ENCODE peak calls at places on chromosomes 16 and 17, in four cellular contexts. X is A549, F is HepG2, Q is K562. I is an unnamed sample.

GRCh38 chr17:29102741-29103181 is 59.8 kb downstream of the PIPOX start:
- DNase-seq in F (no peak), Q (no peak), X (no peak), I (no peak)

GRCh38 chr17:77645441-77646430 is 312.8 kb upstream of the TNRC6C start:
- DNase-seq in F (no peak), X (no peak), Q (no peak), I (no peak)

GRCh38 chr17:59627770-59628171 is 8.1 kb downstream of the CLTC start:
- DNase-seq in Q (no peak), F (no peak), X (no peak), I (no peak)

GRCh38 chr16:11669380-11670146 is 1.3 kb downstream of the SNN start:
- DNase-seq in F (no peak), X (no peak), Q (no peak), I (no peak)

GRCh38 chr17:62963296-62963695 is 2.7 kb upstream of the TANC2 start:
- DNase-seq in F (no peak), X (peak; percentile 71), Q (no peak), I (no peak)

GRCh38 chr17:48427598-48427997 is 2.4 kb downstream of the SKAP1 start:
- DNase-seq in Q (peak; percentile 58), F (no peak), X (no peak), I (no peak)

GRCh38 chr17:33531311-33531710 is 238.2 kb upstream of the ASIC2 start:
- DNase-seq in X (no peak), Q (no peak), F (no peak), I (no peak)

GRCh38 chr16:85513649-85514048 is 99.5 kb upstream of the GSE1 start:
- DNase-seq in F (no peak), X (no peak), Q (no peak), I (no peak)

GRCh38 chr17:9886141-9886930 is 18.7 kb downstream of the RCVRN start:
- DNase-seq in X (no peak), F (no peak), Q (no peak), I (no peak)

GRCh38 chr16:67198238-67198734 is 645 bp upstream of the ELMO3 start:
- DNase-seq in Q (no peak), X (peak; percentile 66), F (no peak), I (peak; percentile 53)

GRCh38 chr17:73368085-73368631 is 56.4 kb upstream of the CDC42EP4 start:
- DNase-seq in Q (no peak), F (no peak), X (no peak), I (no peak)

GRCh38 chr16:25066747-25067631 is 44.6 kb upstream of the LCMT1 start:
- DNase-seq in Q (peak; percentile 97), F (peak; percentile 44), X (peak; percentile 75), I (peak; percentile 87)

GRCh38 chr16:72172105-72173034 is at the start of gene PMFBP1:
- DNase-seq in X (peak; percentile 67), F (peak; percentile 35), Q (peak; percentile 19), I (no peak)

GRCh38 chr16:69741519-69741918 is 13.2 kb downstream of the NOB1 start:
- DNase-seq in F (no peak), X (no peak), Q (no peak), I (no peak)

GRCh38 chr16:88552166-88552565 is 18.0 kb upstream of the ZC3H18 start:
- DNase-seq in Q (no peak), F (no peak), X (no peak), I (no peak)

GRCh38 chr16:66927918-66928649 is 2.7 kb upstream of the RRAD start:
- DNase-seq in F (no peak), Q (no peak), X (no peak), I (no peak)

GRCh38 chr17:41659813-41660212 is 28.9 kb upstream of the EIF1 start:
- DNase-seq in F (no peak), Q (no peak), X (no peak), I (no peak)

GRCh38 chr17:7042507-7043194 is 1.2 kb downstream of the SLC16A11 start:
- DNase-seq in Q (no peak), F (no peak), X (no peak), I (peak; percentile 52)

GRCh38 chr16:57187508-57187854 is 1.4 kb downstream of the RSPRY1 start:
- DNase-seq in F (peak; percentile 29), Q (no peak), X (no peak), I (no peak)

GRCh38 chr16:47141773-47142468 is 1.8 kb downstream of the NETO2 start:
- DNase-seq in X (peak; percentile 92), Q (peak; percentile 59), F (peak; percentile 90), I (peak; percentile 92)

GRCh38 chr16:63361032-63361624 is 1324.9 kb upstream of the CDH8 start:
- DNase-seq in X (peak; percentile 64), F (peak; percentile 46), Q (peak; percentile 23), I (no peak)

GRCh38 chr16:81995651-81996050 is 15.6 kb downstream of the SDR42E1 start:
- DNase-seq in F (no peak), X (peak; percentile 11), Q (no peak), I (no peak)

GRCh38 chr16:30775381-30776099 is 11.5 kb downstream of the ZNF629 start:
- DNase-seq in X (peak; percentile 88), F (peak; percentile 83), Q (peak; percentile 86), I (peak; percentile 88)

GRCh38 chr17:44787271-44787940 is 28.6 kb downstream of the ADAM11 start:
- DNase-seq in F (no peak), X (no peak), Q (no peak), I (no peak)

GRCh38 chr16:89691986-89692569 is 5.6 kb downstream of the CDK10 start:
- DNase-seq in Q (no peak), X (no peak), F (peak; percentile 38), I (no peak)

GRCh38 chr17:81400939-81401726 is 5.9 kb downstream of the BAHCC1 start:
- DNase-seq in F (no peak), Q (no peak), X (no peak), I (no peak)

GRCh38 chr16:64615647-64616280 is 506.1 kb downstream of the CDH11 start:
- DNase-seq in Q (no peak), F (no peak), X (no peak), I (peak; percentile 68)

GRCh38 chr17:77145635-77146632 is 5.2 kb downstream of the SEC14L1 start:
- DNase-seq in F (peak; percentile 70), Q (no peak), X (no peak), I (peak; percentile 34)

GRCh38 chr16:12971216-12971615 is 69.8 kb downstream of the SHISA9 start:
- DNase-seq in Q (no peak), X (peak; percentile 61), F (no peak), I (no peak)

GRCh38 chr16:50313596-50314483 is 47.5 kb downstream of the ADCY7 start:
- DNase-seq in X (no peak), Q (no peak), F (peak; percentile 95), I (no peak)

GRCh38 chr16:19524356-19524865 is 669 bp downstream of the CCP110 start:
- DNase-seq in X (no peak), Q (no peak), F (no peak), I (no peak)
- TF ChIP-seq NR3C1 in X (no peak), Q (no peak), F (no peak), I (no peak)

GRCh38 chr16:23466162-23466885 is 13.3 kb upstream of the COG7 start:
- DNase-seq in Q (no peak), F (no peak), X (peak; percentile 73), I (no peak)
- TF ChIP-seq NR3C1 in Q (no peak), F (no peak), X (no peak), I (no peak)

DNA sequence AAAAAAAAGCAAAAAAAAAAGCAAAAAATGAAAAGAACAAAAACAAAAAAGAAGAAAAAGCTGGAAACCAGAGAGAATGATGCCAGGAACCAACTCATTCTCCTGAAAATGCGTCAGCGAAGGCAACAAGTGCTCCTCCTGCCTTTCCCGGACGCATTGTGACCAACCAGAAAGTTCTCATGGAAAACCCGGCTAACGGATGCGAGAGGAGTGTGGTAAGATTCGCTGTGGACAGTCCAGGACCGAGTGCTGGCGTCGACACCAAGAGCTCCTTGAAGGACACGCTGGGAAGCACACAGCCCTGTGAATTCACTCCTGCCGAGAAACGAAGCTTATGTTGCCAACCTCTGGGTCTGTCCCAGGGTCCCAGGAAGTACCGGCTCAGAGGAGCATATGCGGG is 43.4 kb downstream of the METRNL start:
- DNase-seq in F (no peak), X (peak; percentile 36), Q (no peak), I (no peak)
- TF ChIP-seq NR3C1 in F (no peak), X (no peak), Q (no peak), I (no peak)

GRCh38 chr16:58299757-58300349 is 5.0 kb upstream of the PRSS54 start:
- DNase-seq in X (peak; percentile 12), F (peak; percentile 26), Q (peak; percentile 48), I (peak; percentile 65)
- TF ChIP-seq NR3C1 in X (no peak), F (no peak), Q (no peak), I (no peak)

GRCh38 chr17:12955521-12955920 is 62.3 kb downstream of the ELAC2 start:
- DNase-seq in X (no peak), Q (no peak), F (no peak), I (no peak)
- TF ChIP-seq NR3C1 in X (no peak), Q (no peak), F (no peak), I (no peak)

GRCh38 chr16:86740817-86741799 is 162.8 kb downstream of the FOXL1 start:
- DNase-seq in X (peak; percentile 62), Q (no peak), F (peak; percentile 29), I (no peak)
- TF ChIP-seq NR3C1 in X (no peak), Q (no peak), F (no peak), I (no peak)

DNA sequence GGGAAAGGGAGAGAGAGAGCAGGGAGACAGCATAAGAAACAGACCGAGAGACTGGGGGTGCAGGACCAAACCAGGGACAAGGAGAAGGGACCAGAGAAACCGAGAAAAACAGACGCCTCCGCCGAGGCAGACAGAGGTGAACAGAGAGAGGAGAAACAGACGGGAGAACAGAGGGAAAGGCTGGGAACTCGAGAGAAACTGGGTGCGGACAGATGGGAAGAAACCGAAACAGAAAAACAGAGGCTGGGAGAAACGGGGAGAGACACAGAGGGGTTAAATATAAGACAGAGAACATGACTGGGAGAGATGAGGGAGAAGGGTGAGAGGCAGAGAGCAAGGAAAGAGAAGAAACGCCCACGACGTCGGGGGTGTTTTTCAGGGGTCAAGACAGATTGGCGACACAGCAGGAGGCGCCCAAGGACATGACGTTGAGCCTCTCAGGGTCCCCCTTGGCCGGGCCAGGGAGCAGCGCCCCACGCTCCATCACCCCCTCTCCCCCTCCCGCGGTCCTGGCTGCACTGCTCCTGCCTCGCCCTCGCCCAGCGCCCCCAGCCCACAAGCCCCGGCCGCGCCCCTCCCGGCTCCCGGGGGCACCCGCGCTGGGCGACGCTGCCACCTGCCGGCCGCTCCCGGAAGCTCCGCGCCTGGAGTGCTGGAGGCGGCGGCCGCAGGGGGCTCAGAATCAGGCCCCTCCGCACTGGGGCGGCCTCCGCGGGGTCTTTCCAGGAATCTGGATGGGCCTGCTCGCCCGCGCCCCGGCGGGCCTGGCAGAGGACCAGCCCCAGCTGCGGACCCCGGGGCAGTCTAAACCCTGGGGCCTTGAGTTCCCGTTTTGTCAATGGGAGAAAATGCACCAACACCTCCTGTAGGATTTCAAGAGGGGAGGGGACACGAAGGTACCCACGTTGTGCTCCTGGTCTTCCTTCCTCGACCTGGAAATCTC is 1.3 kb upstream of the TMEM92 start:
- DNase-seq in Q (peak; percentile 81), X (peak; percentile 48), F (no peak), I (peak; percentile 84)
- TF ChIP-seq NR3C1 in Q (no peak), X (no peak), F (no peak), I (no peak)